ENCODE peak calls at places on chromosomes 7 and 10, in six cellular contexts. One of them, this sample, is unnamed. For H3K27me3, the result is how much of the 10 kb centered on the place peaks cover.

GRCh38 chr10:75220258-75220657 is 9.7 kb downstream of the VDAC2 start:
- DNase-seq in HL-60: no peak
- DNase-seq in left lung: no peak
- DNase-seq in K562: no peak
- DNase-seq in transverse colon: no peak
- DNase-seq in endothelial cell of umbilical vein: no peak
- DNase-seq in this sample: no peak

GRCh38 chr10:59227136-59227673 is 50.8 kb downstream of the PHYHIPL start:
- DNase-seq in HL-60: no peak
- DNase-seq in left lung: no peak
- DNase-seq in K562: no peak
- DNase-seq in transverse colon: no peak
- DNase-seq in endothelial cell of umbilical vein: no peak
- DNase-seq in this sample: no peak

GRCh38 chr10:122525788-122526187 is 34.8 kb upstream of the DMBT1 start:
- DNase-seq in HL-60: no peak
- DNase-seq in left lung: no peak
- DNase-seq in K562: peak
- DNase-seq in transverse colon: peak
- DNase-seq in endothelial cell of umbilical vein: peak
- DNase-seq in this sample: no peak

GRCh38 chr10:35559416-35559815 is 45.7 kb upstream of the GJD4 start:
- DNase-seq in HL-60: no peak
- DNase-seq in left lung: no peak
- DNase-seq in K562: no peak
- DNase-seq in transverse colon: no peak
- DNase-seq in endothelial cell of umbilical vein: no peak
- DNase-seq in this sample: no peak

GRCh38 chr10:80501381-80501912 is 36.3 kb upstream of the SH2D4B start:
- DNase-seq in HL-60: no peak
- DNase-seq in left lung: peak
- DNase-seq in K562: no peak
- DNase-seq in transverse colon: no peak
- DNase-seq in endothelial cell of umbilical vein: no peak
- DNase-seq in this sample: no peak

GRCh38 chr10:89355373-89355772 is 22.5 kb upstream of the IFIT1B start:
- DNase-seq in HL-60: no peak
- DNase-seq in left lung: no peak
- DNase-seq in K562: peak
- DNase-seq in transverse colon: no peak
- DNase-seq in endothelial cell of umbilical vein: no peak
- DNase-seq in this sample: no peak

GRCh38 chr10:119025336-119025735 is 4.2 kb upstream of the NANOS1 start:
- DNase-seq in HL-60: no peak
- DNase-seq in left lung: peak
- DNase-seq in K562: no peak
- DNase-seq in transverse colon: peak
- DNase-seq in endothelial cell of umbilical vein: peak
- DNase-seq in this sample: no peak

GRCh38 chr7:33143996-33144718 is 14.8 kb downstream of the BBS9 start:
- DNase-seq in HL-60: no peak
- DNase-seq in left lung: no peak
- DNase-seq in K562: no peak
- DNase-seq in transverse colon: no peak
- DNase-seq in endothelial cell of umbilical vein: no peak
- DNase-seq in this sample: no peak

GRCh38 chr7:41013117-41013516 is 689.8 kb downstream of the INHBA start:
- DNase-seq in HL-60: no peak
- DNase-seq in left lung: no peak
- DNase-seq in K562: no peak
- DNase-seq in transverse colon: no peak
- DNase-seq in endothelial cell of umbilical vein: no peak
- DNase-seq in this sample: no peak

GRCh38 chr7:148699024-148699771 is 495 bp downstream of the CUL1 start:
- DNase-seq in HL-60: no peak
- DNase-seq in left lung: peak
- DNase-seq in K562: peak
- DNase-seq in transverse colon: peak
- DNase-seq in endothelial cell of umbilical vein: peak
- DNase-seq in this sample: peak

DNA sequence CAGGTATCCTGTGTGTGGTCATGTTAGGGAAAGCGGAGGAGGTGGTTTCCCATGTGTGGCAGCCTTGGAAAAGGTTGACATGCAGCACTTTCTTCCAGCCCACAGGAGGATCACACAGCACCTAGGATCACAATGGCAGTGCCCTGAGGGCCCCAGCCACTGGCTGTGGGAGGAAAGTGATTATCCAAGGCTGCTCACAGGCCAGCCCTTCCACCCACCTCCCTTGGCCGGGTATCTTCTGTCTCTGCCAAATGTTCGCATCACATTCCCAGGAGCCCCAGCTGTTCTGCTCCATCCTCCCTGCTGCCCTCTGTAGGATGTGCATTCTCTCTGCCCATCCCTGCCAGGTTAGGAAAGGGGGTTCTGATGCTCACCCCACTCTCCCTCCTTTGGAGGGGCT is 2.5 kb upstream of the MLXIPL start:
- DNase-seq in HL-60: no peak
- DNase-seq in left lung: no peak
- DNase-seq in K562: no peak
- DNase-seq in transverse colon: no peak
- DNase-seq in endothelial cell of umbilical vein: no peak
- DNase-seq in this sample: no peak
- TF ChIP-seq CTCF in HL-60: no peak
- TF ChIP-seq CTCF in left lung: no peak
- TF ChIP-seq CTCF in K562: no peak
- TF ChIP-seq CTCF in transverse colon: no peak
- TF ChIP-seq CTCF in endothelial cell of umbilical vein: no peak
- TF ChIP-seq CTCF in this sample: no peak

DNA sequence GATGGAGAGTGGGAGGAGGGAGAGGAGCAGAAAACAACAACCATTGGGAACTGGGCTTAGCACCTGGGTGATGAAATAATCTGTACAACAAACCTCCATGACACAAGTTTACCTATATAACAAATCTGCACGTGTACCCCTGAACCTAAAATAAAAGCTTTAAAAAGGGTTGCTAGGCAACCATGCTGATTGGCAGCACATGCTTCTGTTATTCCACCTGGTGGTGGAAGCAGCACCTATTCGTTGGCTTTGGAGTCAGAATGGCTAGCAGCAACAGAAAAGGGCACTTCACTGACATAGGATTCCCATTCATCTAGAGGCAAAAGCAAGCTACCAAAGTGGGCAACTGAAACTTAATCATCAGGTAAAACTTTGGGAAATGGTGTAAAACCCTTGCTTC is 57.1 kb downstream of the RELN start:
- DNase-seq in HL-60: no peak
- DNase-seq in left lung: no peak
- DNase-seq in K562: no peak
- DNase-seq in transverse colon: no peak
- DNase-seq in endothelial cell of umbilical vein: no peak
- DNase-seq in this sample: no peak
- H3K27me3 ChIP-seq in HL-60: under half
- H3K27me3 ChIP-seq in left lung: under half
- H3K27me3 ChIP-seq in K562: under half
- H3K27me3 ChIP-seq in transverse colon: under half
- H3K27me3 ChIP-seq in endothelial cell of umbilical vein: under half
- H3K27me3 ChIP-seq in this sample: under half

GRCh38 chr10:21363087-21363752 is 162.3 kb downstream of the SKIDA1 start:
- DNase-seq in HL-60: no peak
- DNase-seq in left lung: no peak
- DNase-seq in K562: no peak
- DNase-seq in transverse colon: no peak
- DNase-seq in endothelial cell of umbilical vein: peak
- DNase-seq in this sample: no peak
- H3K4me3 ChIP-seq in HL-60: no peak
- H3K4me3 ChIP-seq in left lung: no peak
- H3K4me3 ChIP-seq in K562: no peak
- H3K4me3 ChIP-seq in transverse colon: no peak
- H3K4me3 ChIP-seq in endothelial cell of umbilical vein: no peak
- H3K4me3 ChIP-seq in this sample: no peak

DNA sequence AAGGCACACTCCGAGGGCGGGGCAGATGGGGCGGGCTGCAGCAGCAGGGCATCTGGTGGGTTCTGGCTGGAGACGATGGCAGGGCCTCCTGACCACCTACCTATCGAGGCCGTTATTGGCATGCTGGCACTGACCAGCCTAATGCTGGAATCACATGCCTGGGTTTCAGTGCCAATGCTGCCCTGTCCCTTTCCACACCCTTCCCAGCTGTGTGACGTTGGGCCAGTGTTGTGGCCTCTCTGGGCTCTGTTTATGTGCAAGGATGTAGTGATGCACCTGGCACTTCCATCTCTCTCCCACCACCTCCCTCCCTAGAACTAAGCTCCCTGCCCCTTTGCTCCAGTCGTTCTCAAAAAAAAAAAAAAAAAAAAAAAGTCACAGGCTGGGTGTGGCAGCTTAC is 132.9 kb downstream of the ZMIZ1 start:
- DNase-seq in HL-60: no peak
- DNase-seq in left lung: no peak
- DNase-seq in K562: no peak
- DNase-seq in transverse colon: no peak
- DNase-seq in endothelial cell of umbilical vein: no peak
- DNase-seq in this sample: no peak
- TF ChIP-seq CTCF in HL-60: no peak
- TF ChIP-seq CTCF in left lung: no peak
- TF ChIP-seq CTCF in K562: no peak
- TF ChIP-seq CTCF in transverse colon: no peak
- TF ChIP-seq CTCF in endothelial cell of umbilical vein: no peak
- TF ChIP-seq CTCF in this sample: no peak

DNA sequence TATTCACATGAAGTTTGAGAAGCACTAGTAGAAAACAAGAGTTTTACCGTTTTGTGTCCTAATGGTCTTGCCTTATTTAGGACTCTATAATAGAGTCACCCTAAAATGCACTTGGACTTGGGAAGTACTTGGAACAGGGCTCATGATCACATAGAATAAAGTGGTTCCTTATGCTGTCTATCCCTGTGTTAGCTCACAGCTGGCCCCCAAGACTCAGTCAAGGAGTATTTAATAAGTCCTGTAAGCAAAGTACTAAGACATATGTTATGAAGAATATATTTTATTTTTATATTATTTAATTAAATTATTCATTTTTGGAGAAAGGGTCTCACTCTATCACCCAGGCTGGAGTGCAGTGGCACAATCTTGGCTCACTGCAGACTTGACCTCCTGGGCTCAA is 54.5 kb downstream of the XRCC2 start:
- DNase-seq in HL-60: no peak
- DNase-seq in left lung: no peak
- DNase-seq in K562: no peak
- DNase-seq in transverse colon: no peak
- DNase-seq in endothelial cell of umbilical vein: no peak
- DNase-seq in this sample: no peak
- H3K27me3 ChIP-seq in HL-60: under half
- H3K27me3 ChIP-seq in left lung: under half
- H3K27me3 ChIP-seq in K562: under half
- H3K27me3 ChIP-seq in transverse colon: under half
- H3K27me3 ChIP-seq in endothelial cell of umbilical vein: under half
- H3K27me3 ChIP-seq in this sample: under half

DNA sequence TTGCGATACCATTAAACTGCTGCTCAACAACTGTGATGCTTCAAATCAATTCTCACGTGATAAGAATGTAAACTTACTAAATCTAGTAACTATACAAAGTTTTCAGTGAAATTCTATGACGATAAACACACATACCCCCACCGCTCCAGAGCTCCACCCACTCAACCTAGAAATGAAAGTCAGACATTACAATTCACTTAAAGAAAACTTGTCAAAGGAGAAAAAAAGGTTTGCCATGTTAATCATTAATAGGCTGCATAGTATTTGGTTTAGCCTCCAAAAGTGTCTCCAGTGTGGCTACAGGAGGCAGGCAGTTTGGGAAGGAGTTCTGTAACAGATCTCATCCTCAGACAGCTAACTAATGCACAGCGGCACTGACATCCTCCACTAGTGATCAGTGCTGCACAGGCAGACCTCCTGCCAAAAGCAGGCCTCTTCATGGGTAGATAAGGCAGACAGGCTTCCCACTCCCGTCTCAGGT is 3.1 kb downstream of the HERPUD2 start:
- DNase-seq in HL-60: no peak
- DNase-seq in left lung: no peak
- DNase-seq in K562: peak
- DNase-seq in transverse colon: peak
- DNase-seq in endothelial cell of umbilical vein: no peak
- DNase-seq in this sample: no peak
- H3K4me3 ChIP-seq in HL-60: peak
- H3K4me3 ChIP-seq in left lung: no peak
- H3K4me3 ChIP-seq in K562: peak
- H3K4me3 ChIP-seq in transverse colon: peak
- H3K4me3 ChIP-seq in endothelial cell of umbilical vein: peak
- H3K4me3 ChIP-seq in this sample: peak

DNA sequence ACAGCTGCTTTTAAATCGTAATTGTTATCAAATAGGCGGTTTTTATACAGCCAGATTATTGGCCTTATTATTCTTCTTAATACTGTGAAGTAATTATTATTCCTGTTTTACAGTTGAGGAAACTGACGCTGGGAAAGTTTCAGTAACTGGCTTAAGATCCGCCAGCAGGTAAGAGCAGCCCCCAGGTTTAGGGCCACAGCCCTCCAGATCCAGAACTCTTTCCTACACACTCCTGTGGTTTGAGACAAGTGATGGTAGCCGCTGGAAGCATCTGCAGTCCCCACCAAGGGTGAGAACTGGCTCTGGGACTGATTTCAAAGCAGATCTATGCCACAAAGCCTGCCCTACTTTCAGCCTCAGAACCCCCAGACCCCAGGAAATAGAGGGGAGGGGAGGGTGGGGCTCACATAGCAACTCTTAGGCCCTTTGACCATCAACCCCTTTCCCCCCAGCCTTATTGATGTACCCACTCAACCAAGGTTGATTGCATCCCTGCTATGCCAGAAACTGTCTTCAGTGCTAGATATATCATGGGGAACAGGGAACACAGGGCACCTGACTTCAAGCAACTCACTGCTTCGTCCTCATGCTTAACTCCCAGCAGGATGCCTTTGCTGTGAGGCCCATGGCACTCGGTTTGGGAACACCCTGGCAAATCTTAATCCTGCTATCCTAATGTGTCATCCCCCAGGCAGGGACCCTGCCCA is 2.9 kb upstream of the UNC5B start:
- DNase-seq in HL-60: no peak
- DNase-seq in left lung: no peak
- DNase-seq in K562: no peak
- DNase-seq in transverse colon: no peak
- DNase-seq in endothelial cell of umbilical vein: no peak
- DNase-seq in this sample: no peak
- TF ChIP-seq CTCF in HL-60: no peak
- TF ChIP-seq CTCF in left lung: no peak
- TF ChIP-seq CTCF in K562: no peak
- TF ChIP-seq CTCF in transverse colon: no peak
- TF ChIP-seq CTCF in endothelial cell of umbilical vein: no peak
- TF ChIP-seq CTCF in this sample: no peak

This sample was measured in GM06990.